ENCODE peak calls at places on chromosomes 1 and 21, in nine cellular contexts. One of them, this sample, is unnamed.

GRCh38 chr1:7149080-7149838 is 364.0 kb downstream of the CAMTA1 start:
- DNase-seq in lower lobe of right lung: peak
- DNase-seq in prostate gland: no peak
- DNase-seq in fibroblast of lung: peak
- DNase-seq in hepatocyte: peak
- DNase-seq in heart left ventricle: peak
- DNase-seq in kidney: peak
- DNase-seq in neural progenitor cell: peak
- DNase-seq in cardiac muscle cell: peak
- DNase-seq in this sample: peak

GRCh38 chr1:59473813-59474212 is 176.9 kb downstream of the FGGY start:
- DNase-seq in lower lobe of right lung: no peak
- DNase-seq in heart left ventricle: no peak
- DNase-seq in kidney: no peak
- DNase-seq in cardiac muscle cell: no peak
- DNase-seq in hepatocyte: no peak
- DNase-seq in prostate gland: no peak
- DNase-seq in neural progenitor cell: no peak
- DNase-seq in fibroblast of lung: no peak
- DNase-seq in this sample: no peak

GRCh38 chr1:72412286-72412685 is 129.9 kb upstream of the NEGR1 start:
- DNase-seq in prostate gland: no peak
- DNase-seq in hepatocyte: no peak
- DNase-seq in fibroblast of lung: peak
- DNase-seq in cardiac muscle cell: no peak
- DNase-seq in heart left ventricle: no peak
- DNase-seq in kidney: no peak
- DNase-seq in lower lobe of right lung: no peak
- DNase-seq in neural progenitor cell: no peak
- DNase-seq in this sample: peak

GRCh38 chr1:109266965-109267364 is 16.0 kb downstream of the PSRC1 start:
- DNase-seq in cardiac muscle cell: no peak
- DNase-seq in neural progenitor cell: no peak
- DNase-seq in heart left ventricle: no peak
- DNase-seq in prostate gland: no peak
- DNase-seq in kidney: peak
- DNase-seq in fibroblast of lung: peak
- DNase-seq in hepatocyte: no peak
- DNase-seq in lower lobe of right lung: no peak
- DNase-seq in this sample: peak

GRCh38 chr1:183472488-183473285 is at the start of gene SMG7:
- DNase-seq in neural progenitor cell: peak
- DNase-seq in lower lobe of right lung: peak
- DNase-seq in hepatocyte: peak
- DNase-seq in heart left ventricle: no peak
- DNase-seq in fibroblast of lung: peak
- DNase-seq in cardiac muscle cell: peak
- DNase-seq in kidney: peak
- DNase-seq in prostate gland: peak
- DNase-seq in this sample: no peak

GRCh38 chr1:168879906-168880734 is 151.1 kb upstream of the DPT start:
- DNase-seq in neural progenitor cell: peak
- DNase-seq in heart left ventricle: no peak
- DNase-seq in fibroblast of lung: no peak
- DNase-seq in cardiac muscle cell: peak
- DNase-seq in hepatocyte: peak
- DNase-seq in kidney: peak
- DNase-seq in lower lobe of right lung: no peak
- DNase-seq in prostate gland: no peak
- DNase-seq in this sample: no peak

GRCh38 chr21:42997053-42997452 is 22.7 kb downstream of the PKNOX1 start:
- DNase-seq in cardiac muscle cell: no peak
- DNase-seq in heart left ventricle: peak
- DNase-seq in kidney: peak
- DNase-seq in neural progenitor cell: no peak
- DNase-seq in fibroblast of lung: peak
- DNase-seq in hepatocyte: peak
- DNase-seq in lower lobe of right lung: no peak
- DNase-seq in prostate gland: no peak
- DNase-seq in this sample: peak

GRCh38 chr1:207393610-207394009 is 60.5 kb upstream of the CR2 start:
- DNase-seq in lower lobe of right lung: no peak
- DNase-seq in kidney: no peak
- DNase-seq in hepatocyte: peak
- DNase-seq in prostate gland: peak
- DNase-seq in heart left ventricle: no peak
- DNase-seq in cardiac muscle cell: no peak
- DNase-seq in neural progenitor cell: no peak
- DNase-seq in fibroblast of lung: peak
- DNase-seq in this sample: peak

GRCh38 chr1:151005729-151006330 is 872 bp downstream of the MINDY1 start:
- DNase-seq in hepatocyte: no peak
- DNase-seq in prostate gland: no peak
- DNase-seq in neural progenitor cell: no peak
- DNase-seq in kidney: no peak
- DNase-seq in heart left ventricle: no peak
- DNase-seq in cardiac muscle cell: no peak
- DNase-seq in lower lobe of right lung: no peak
- DNase-seq in fibroblast of lung: no peak
- DNase-seq in this sample: no peak

GRCh38 chr1:197327776-197328364 is 59.8 kb downstream of the CRB1 start:
- DNase-seq in lower lobe of right lung: no peak
- DNase-seq in kidney: no peak
- DNase-seq in neural progenitor cell: peak
- DNase-seq in fibroblast of lung: peak
- DNase-seq in hepatocyte: peak
- DNase-seq in cardiac muscle cell: no peak
- DNase-seq in prostate gland: no peak
- DNase-seq in heart left ventricle: no peak
- DNase-seq in this sample: no peak

GRCh38 chr1:110916669-110917306 is 43.8 kb downstream of the CD53 start:
- DNase-seq in neural progenitor cell: no peak
- DNase-seq in lower lobe of right lung: no peak
- DNase-seq in fibroblast of lung: peak
- DNase-seq in hepatocyte: peak
- DNase-seq in cardiac muscle cell: no peak
- DNase-seq in prostate gland: no peak
- DNase-seq in kidney: no peak
- DNase-seq in heart left ventricle: no peak
- DNase-seq in this sample: peak

GRCh38 chr21:17537299-17537698 is 24.5 kb downstream of the CXADR start:
- DNase-seq in prostate gland: peak
- DNase-seq in hepatocyte: no peak
- DNase-seq in cardiac muscle cell: no peak
- DNase-seq in kidney: no peak
- DNase-seq in neural progenitor cell: no peak
- DNase-seq in fibroblast of lung: no peak
- DNase-seq in lower lobe of right lung: no peak
- DNase-seq in heart left ventricle: no peak
- DNase-seq in this sample: no peak

GRCh38 chr1:67747667-67748066 is 62.7 kb downstream of the GADD45A start:
- DNase-seq in lower lobe of right lung: no peak
- DNase-seq in cardiac muscle cell: no peak
- DNase-seq in prostate gland: no peak
- DNase-seq in heart left ventricle: no peak
- DNase-seq in kidney: no peak
- DNase-seq in hepatocyte: no peak
- DNase-seq in neural progenitor cell: no peak
- DNase-seq in fibroblast of lung: peak
- DNase-seq in this sample: peak

GRCh38 chr1:61301824-61302652 is 219.7 kb downstream of the NFIA start:
- DNase-seq in kidney: no peak
- DNase-seq in cardiac muscle cell: no peak
- DNase-seq in heart left ventricle: no peak
- DNase-seq in fibroblast of lung: no peak
- DNase-seq in prostate gland: no peak
- DNase-seq in neural progenitor cell: no peak
- DNase-seq in lower lobe of right lung: no peak
- DNase-seq in hepatocyte: no peak
- DNase-seq in this sample: peak

GRCh38 chr1:15804060-15804459 is 3.4 kb downstream of the UQCRHL start:
- DNase-seq in prostate gland: no peak
- DNase-seq in heart left ventricle: no peak
- DNase-seq in fibroblast of lung: no peak
- DNase-seq in kidney: peak
- DNase-seq in hepatocyte: no peak
- DNase-seq in cardiac muscle cell: no peak
- DNase-seq in neural progenitor cell: no peak
- DNase-seq in lower lobe of right lung: no peak
- DNase-seq in this sample: no peak

GRCh38 chr21:28554660-28555475 is 437.8 kb downstream of the LTN1 start:
- DNase-seq in neural progenitor cell: peak
- DNase-seq in hepatocyte: peak
- DNase-seq in fibroblast of lung: peak
- DNase-seq in prostate gland: no peak
- DNase-seq in lower lobe of right lung: no peak
- DNase-seq in cardiac muscle cell: no peak
- DNase-seq in heart left ventricle: no peak
- DNase-seq in kidney: no peak
- DNase-seq in this sample: peak

DNA sequence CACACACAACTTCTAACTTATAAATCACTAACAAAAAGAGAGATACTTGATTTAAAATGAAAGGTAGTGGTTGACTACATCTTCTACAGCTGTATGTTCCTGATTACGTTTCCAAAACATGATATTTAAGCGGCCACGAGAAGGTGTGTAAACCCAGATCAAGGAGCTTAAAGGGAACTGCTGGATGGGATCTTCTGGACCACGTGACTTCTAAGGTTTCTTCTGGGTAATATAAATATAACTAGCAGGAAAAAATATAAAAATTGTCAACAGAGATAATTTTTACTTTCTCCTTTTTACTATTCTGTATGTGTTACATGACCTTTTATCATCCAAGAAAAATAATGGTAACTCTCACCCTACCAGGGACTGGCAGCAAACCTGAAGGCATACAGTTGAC is 66.2 kb downstream of the TTLL7 start:
- DNase-seq in prostate gland: no peak
- DNase-seq in lower lobe of right lung: no peak
- DNase-seq in cardiac muscle cell: no peak
- DNase-seq in neural progenitor cell: no peak
- DNase-seq in hepatocyte: no peak
- DNase-seq in fibroblast of lung: no peak
- DNase-seq in heart left ventricle: no peak
- DNase-seq in kidney: no peak
- DNase-seq in this sample: no peak
- TF ChIP-seq CTCF in prostate gland: no peak
- TF ChIP-seq CTCF in lower lobe of right lung: no peak
- TF ChIP-seq CTCF in cardiac muscle cell: no peak
- TF ChIP-seq CTCF in neural progenitor cell: no peak
- TF ChIP-seq CTCF in hepatocyte: no peak
- TF ChIP-seq CTCF in fibroblast of lung: no peak
- TF ChIP-seq CTCF in heart left ventricle: no peak
- TF ChIP-seq CTCF in kidney: no peak
- TF ChIP-seq CTCF in this sample: no peak

DNA sequence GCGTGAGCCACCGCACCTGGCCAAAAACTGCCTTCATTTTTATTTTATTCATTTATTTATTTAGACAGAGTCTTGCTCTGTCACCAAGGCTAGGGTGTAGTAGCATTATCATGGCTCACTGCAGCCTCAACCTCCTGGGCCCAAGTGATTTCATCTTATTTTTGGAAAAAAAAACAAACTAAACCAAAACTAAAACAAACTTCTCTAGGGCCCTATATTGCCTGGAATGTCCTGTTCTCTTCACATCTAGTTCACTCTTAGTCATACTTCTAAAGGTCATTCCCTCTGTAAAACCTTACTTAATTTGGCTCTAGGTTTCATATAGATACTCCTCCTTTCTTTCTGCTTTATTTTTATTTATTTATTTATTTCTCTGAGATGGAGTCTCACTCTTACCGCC is 15.6 kb downstream of the RPS27 start:
- DNase-seq in hepatocyte: no peak
- DNase-seq in lower lobe of right lung: no peak
- DNase-seq in neural progenitor cell: no peak
- DNase-seq in kidney: no peak
- DNase-seq in cardiac muscle cell: no peak
- DNase-seq in heart left ventricle: no peak
- DNase-seq in fibroblast of lung: peak
- DNase-seq in prostate gland: no peak
- DNase-seq in this sample: peak
- H3K27ac ChIP-seq in hepatocyte: no peak
- H3K27ac ChIP-seq in lower lobe of right lung: no peak
- H3K27ac ChIP-seq in neural progenitor cell: no peak
- H3K27ac ChIP-seq in kidney: no peak
- H3K27ac ChIP-seq in cardiac muscle cell: no peak
- H3K27ac ChIP-seq in heart left ventricle: no peak
- H3K27ac ChIP-seq in fibroblast of lung: no peak
- H3K27ac ChIP-seq in prostate gland: no peak
- H3K27ac ChIP-seq in this sample: no peak

GRCh38 chr1:26165126-26165892 is 3.5 kb downstream of the C1orf232 start:
- DNase-seq in neural progenitor cell: no peak
- DNase-seq in cardiac muscle cell: no peak
- DNase-seq in lower lobe of right lung: no peak
- DNase-seq in prostate gland: no peak
- DNase-seq in heart left ventricle: no peak
- DNase-seq in kidney: no peak
- DNase-seq in fibroblast of lung: no peak
- DNase-seq in hepatocyte: no peak
- DNase-seq in this sample: no peak

GRCh38 chr1:26161408-26162219 is 2.7 kb downstream of the FAM110D start:
- DNase-seq in kidney: no peak
- DNase-seq in hepatocyte: peak
- DNase-seq in prostate gland: no peak
- DNase-seq in cardiac muscle cell: peak
- DNase-seq in lower lobe of right lung: peak
- DNase-seq in heart left ventricle: peak
- DNase-seq in fibroblast of lung: peak
- DNase-seq in neural progenitor cell: peak
- DNase-seq in this sample: no peak

GRCh38 chr1:26162220-26162703 is 3.4 kb downstream of the FAM110D start:
- DNase-seq in heart left ventricle: no peak
- DNase-seq in cardiac muscle cell: no peak
- DNase-seq in lower lobe of right lung: no peak
- DNase-seq in prostate gland: no peak
- DNase-seq in kidney: no peak
- DNase-seq in neural progenitor cell: no peak
- DNase-seq in fibroblast of lung: no peak
- DNase-seq in hepatocyte: no peak
- DNase-seq in this sample: no peak

GRCh38 chr1:26164036-26164927 is 4.5 kb downstream of the C1orf232 start:
- DNase-seq in lower lobe of right lung: no peak
- DNase-seq in kidney: no peak
- DNase-seq in cardiac muscle cell: peak
- DNase-seq in prostate gland: no peak
- DNase-seq in fibroblast of lung: no peak
- DNase-seq in neural progenitor cell: peak
- DNase-seq in hepatocyte: peak
- DNase-seq in heart left ventricle: peak
- DNase-seq in this sample: no peak

GRCh38 chr1:26163684-26164035 is 4.8 kb downstream of the FAM110D start:
- DNase-seq in heart left ventricle: no peak
- DNase-seq in cardiac muscle cell: no peak
- DNase-seq in fibroblast of lung: no peak
- DNase-seq in hepatocyte: no peak
- DNase-seq in prostate gland: no peak
- DNase-seq in neural progenitor cell: no peak
- DNase-seq in lower lobe of right lung: no peak
- DNase-seq in kidney: no peak
- DNase-seq in this sample: no peak
- H3K4me3 ChIP-seq in heart left ventricle: peak
- H3K4me3 ChIP-seq in cardiac muscle cell: peak
- H3K4me3 ChIP-seq in fibroblast of lung: no peak
- H3K4me3 ChIP-seq in hepatocyte: no peak
- H3K4me3 ChIP-seq in prostate gland: peak
- H3K4me3 ChIP-seq in neural progenitor cell: peak
- H3K4me3 ChIP-seq in lower lobe of right lung: peak
- H3K4me3 ChIP-seq in kidney: no peak
- H3K4me3 ChIP-seq in this sample: no peak

GRCh38 chr1:201371841-201372240 is 5.6 kb downstream of the TNNT2 start:
- DNase-seq in prostate gland: no peak
- DNase-seq in heart left ventricle: no peak
- DNase-seq in hepatocyte: no peak
- DNase-seq in lower lobe of right lung: no peak
- DNase-seq in kidney: no peak
- DNase-seq in neural progenitor cell: no peak
- DNase-seq in fibroblast of lung: no peak
- DNase-seq in cardiac muscle cell: no peak
- DNase-seq in this sample: no peak
- TF ChIP-seq CTCF in prostate gland: no peak
- TF ChIP-seq CTCF in heart left ventricle: no peak
- TF ChIP-seq CTCF in hepatocyte: no peak
- TF ChIP-seq CTCF in lower lobe of right lung: no peak
- TF ChIP-seq CTCF in kidney: no peak
- TF ChIP-seq CTCF in neural progenitor cell: no peak
- TF ChIP-seq CTCF in fibroblast of lung: no peak
- TF ChIP-seq CTCF in cardiac muscle cell: no peak
- TF ChIP-seq CTCF in this sample: no peak